ENCODE peak calls at places on chromosomes 5 and 9, in seven cellular contexts. Z is colonic mucosa, F is cardiac muscle cell, S is RWPE1, N is GM12864, R is foreskin keratinocyte, I is A549. K is an unnamed sample.

GRCh38 chr5:161299053-161299452 is 247.5 kb downstream of the GABRB2 start:
- DNase-seq in R (no peak), N (peak), Z (no peak), S (no peak), F (no peak), I (no peak), K (peak)

GRCh38 chr9:132597073-132597775 is 14.8 kb downstream of the BARHL1 start:
- DNase-seq in Z (no peak), R (no peak), I (no peak), N (no peak), F (no peak), S (no peak), K (no peak)

GRCh38 chr5:95184924-95185323 is 100.0 kb downstream of the MCTP1 start:
- DNase-seq in R (no peak), F (no peak), I (no peak), Z (no peak), S (no peak), N (no peak), K (peak)

GRCh38 chr5:124677376-124677998 is 69.0 kb downstream of the ZNF608 start:
- DNase-seq in N (no peak), F (no peak), S (no peak), R (no peak), I (no peak), Z (no peak), K (no peak)

GRCh38 chr9:137650259-137650658 is 31.5 kb downstream of the EHMT1 start:
- DNase-seq in I (no peak), R (peak), F (no peak), Z (no peak), S (no peak), N (no peak), K (no peak)

GRCh38 chr5:99590806-99591205 is 662.0 kb upstream of the CHD1 start:
- DNase-seq in I (no peak), Z (no peak), N (no peak), F (no peak), R (peak), S (no peak), K (no peak)

GRCh38 chr9:132651259-132651658 is 18.5 kb downstream of the DDX31 start:
- DNase-seq in I (no peak), S (peak), F (no peak), R (peak), N (no peak), Z (peak), K (peak)

GRCh38 chr5:141646026-141646425 is 5.2 kb downstream of the FCHSD1 start:
- DNase-seq in Z (no peak), S (peak), R (peak), N (no peak), F (no peak), I (no peak), K (no peak)

GRCh38 chr9:32251539-32251938 is 132.9 kb upstream of the ACO1 start:
- DNase-seq in R (peak), Z (peak), N (peak), F (peak), I (peak), S (peak), K (peak)

GRCh38 chr5:14171091-14171490 is 27.9 kb downstream of the TRIO start:
- DNase-seq in F (no peak), Z (no peak), S (no peak), R (no peak), N (no peak), I (no peak), K (no peak)

GRCh38 chr9:133800266-133800665 is 62.1 kb upstream of the SARDH start:
- DNase-seq in Z (no peak), I (no peak), R (no peak), S (no peak), N (no peak), F (no peak), K (no peak)

GRCh38 chr5:1779782-1780620 is 19.6 kb downstream of the MRPL36 start:
- DNase-seq in Z (no peak), N (no peak), F (no peak), I (no peak), R (no peak), S (no peak), K (no peak)

GRCh38 chr9:130661461-130662098 is 2.8 kb upstream of the PRDM12 start:
- DNase-seq in N (no peak), R (no peak), I (no peak), S (no peak), F (no peak), Z (no peak), K (no peak)

GRCh38 chr5:11619339-11620028 is 284.8 kb downstream of the CTNND2 start:
- DNase-seq in I (no peak), R (no peak), N (no peak), Z (no peak), F (peak), S (peak), K (peak)

GRCh38 chr5:96927008-96927407 is 8.9 kb upstream of the LNPEP start:
- DNase-seq in I (no peak), Z (no peak), F (no peak), N (no peak), R (peak), S (no peak), K (no peak)

GRCh38 chr5:36090033-36090432 is 23.4 kb upstream of the UGT3A2 start:
- DNase-seq in F (peak), S (no peak), Z (no peak), I (no peak), R (peak), N (no peak), K (peak)

GRCh38 chr9:122821278-122821952 is 7.0 kb downstream of the PDCL start:
- DNase-seq in S (no peak), F (no peak), I (no peak), Z (peak), N (no peak), R (no peak), K (peak)

GRCh38 chr9:115764649-115765048 is 388.9 kb upstream of the PAPPA start:
- DNase-seq in F (no peak), Z (no peak), N (no peak), R (no peak), I (no peak), S (no peak), K (no peak)

GRCh38 chr5:151659001-151659754 is 27.5 kb downstream of the SPARC start:
- DNase-seq in I (peak), N (peak), R (no peak), Z (peak), F (peak), S (peak), K (peak)

GRCh38 chr5:176837707-176838115 is 27.4 kb downstream of the UNC5A start:
- DNase-seq in N (no peak), S (peak), R (peak), I (peak), F (peak), Z (peak), K (peak)

GRCh38 chr5:176833286-176833685 is 22.9 kb downstream of the UNC5A start:
- DNase-seq in R (no peak), I (no peak), F (no peak), N (no peak), Z (no peak), S (no peak), K (no peak)

GRCh38 chr5:176832162-176832561 is 21.8 kb downstream of the UNC5A start:
- DNase-seq in N (no peak), I (no peak), S (no peak), F (no peak), Z (no peak), R (no peak), K (no peak)

GRCh38 chr5:176835918-176836317 is 25.6 kb downstream of the UNC5A start:
- DNase-seq in Z (no peak), I (no peak), S (no peak), F (no peak), N (no peak), R (no peak), K (no peak)

GRCh38 chr5:176836811-176837706 is 26.7 kb downstream of the UNC5A start:
- DNase-seq in N (no peak), F (no peak), R (no peak), I (no peak), S (no peak), Z (no peak), K (no peak)
- TF ChIP-seq CTCF in N (no peak), F (no peak), R (no peak), I (no peak), S (no peak), Z (no peak), K (no peak)

GRCh38 chr5:55600086-55600485 is 65.3 kb upstream of the PLPP1 start:
- DNase-seq in S (no peak), F (no peak), R (no peak), I (no peak), Z (no peak), N (no peak), K (no peak)

GRCh38 chr5:55599148-55600050 is 64.6 kb upstream of the PLPP1 start:
- DNase-seq in Z (no peak), I (no peak), F (no peak), S (no peak), R (no peak), N (no peak), K (no peak)

GRCh38 chr5:55600536-55601208 is 65.9 kb upstream of the PLPP1 start:
- DNase-seq in F (peak), R (peak), I (no peak), Z (peak), N (no peak), S (no peak), K (peak)

GRCh38 chr5:55603947-55604346 is 69.2 kb upstream of the PLPP1 start:
- DNase-seq in R (no peak), I (no peak), Z (no peak), N (no peak), S (no peak), F (no peak), K (no peak)

DNA sequence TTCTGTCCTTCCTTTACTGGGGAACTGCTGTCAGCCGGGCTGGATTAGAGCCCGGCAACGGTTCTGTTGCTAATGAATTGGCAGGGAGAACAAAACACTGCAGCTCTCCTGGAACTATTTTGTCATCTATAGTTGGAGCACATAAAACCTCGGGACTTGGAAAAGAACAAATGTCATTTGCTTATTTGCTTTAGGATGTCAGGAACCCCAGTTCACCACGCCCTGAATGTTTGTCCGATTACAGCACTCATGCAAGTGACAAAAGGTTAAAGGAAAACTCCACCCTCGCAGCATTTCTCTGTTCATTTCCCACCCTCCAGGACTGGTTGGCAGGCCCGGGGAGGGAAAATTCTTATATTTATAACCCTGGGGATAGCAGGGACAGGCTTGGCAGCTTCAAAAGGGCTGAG is 66.5 kb upstream of the PLPP1 start:
- DNase-seq in Z (peak), N (no peak), S (peak), I (peak), R (peak), F (peak), K (no peak)
- TF ChIP-seq CTCF in Z (no peak), N (no peak), S (no peak), I (no peak), R (no peak), F (no peak), K (no peak)

DNA sequence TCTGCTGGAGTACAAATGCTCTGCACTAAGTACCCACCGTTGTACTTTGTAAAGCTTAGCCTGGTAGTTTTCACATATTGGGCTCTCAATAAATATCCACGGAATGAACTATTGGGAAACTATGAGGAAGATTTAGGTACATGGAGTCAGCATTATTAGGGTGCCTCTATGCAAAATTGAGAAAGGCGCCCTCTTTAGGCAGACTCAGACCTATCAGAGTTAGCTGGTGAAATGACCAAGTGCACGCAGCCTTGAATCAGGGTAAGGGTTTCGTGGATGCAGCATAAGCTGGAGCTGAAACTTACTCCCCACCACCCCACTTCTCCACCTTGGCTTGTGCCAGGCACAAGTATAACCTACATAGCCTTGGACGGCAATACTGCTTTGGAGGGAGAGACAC is 1178.8 kb upstream of the DMAC1 start:
- DNase-seq in R (no peak), F (no peak), Z (no peak), I (no peak), S (no peak), N (no peak), K (peak)
- TF ChIP-seq CTCF in R (no peak), F (no peak), Z (no peak), I (no peak), S (no peak), N (no peak), K (no peak)

DNA sequence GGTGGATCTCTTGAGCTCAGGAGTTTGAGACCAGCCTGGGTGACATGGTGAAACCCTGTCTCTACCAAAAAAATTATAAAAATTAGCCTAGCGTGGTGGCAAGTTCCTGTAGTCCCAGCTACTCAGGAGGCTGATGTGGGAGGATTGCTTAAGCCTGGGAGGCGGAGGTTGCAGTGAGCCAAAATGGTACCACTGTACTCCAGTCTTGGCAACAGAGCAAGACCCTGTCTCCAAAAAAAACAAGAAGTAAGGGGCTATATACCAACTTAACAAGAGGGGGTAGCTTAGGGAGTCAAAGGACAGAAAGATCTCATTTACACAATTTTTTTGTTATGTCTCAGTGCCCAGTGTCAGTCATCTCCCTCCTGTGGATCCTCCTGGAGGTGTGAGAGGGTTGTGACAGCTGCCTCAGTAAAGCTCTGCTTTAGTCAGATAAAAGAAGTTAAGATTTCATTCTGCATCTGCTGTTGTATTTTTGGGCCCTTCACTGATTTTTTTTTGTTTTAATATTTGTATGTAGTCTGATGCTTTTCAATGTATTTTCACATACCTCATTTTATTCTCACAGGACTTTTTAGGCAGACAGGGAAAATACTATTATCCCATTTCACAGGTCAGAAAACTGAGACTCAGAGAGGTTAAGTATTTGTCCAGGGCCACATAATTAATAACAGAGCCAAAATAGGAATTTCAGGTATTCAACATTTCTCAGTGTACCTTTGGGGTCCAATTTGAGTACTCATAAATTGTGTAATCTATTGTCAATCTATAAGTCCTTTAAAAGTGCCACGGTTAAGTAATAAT is 120.9 kb upstream of the GRHPR start:
- DNase-seq in S (no peak), R (no peak), Z (no peak), I (no peak), F (no peak), N (no peak), K (no peak)
- TF ChIP-seq CTCF in S (no peak), R (peak), Z (no peak), I (no peak), F (no peak), N (peak), K (no peak)

GRCh38 chr5:136064510-136064909 is 35.7 kb downstream of the TGFBI start:
- DNase-seq in F (no peak), R (no peak), I (no peak), N (no peak), S (no peak), Z (no peak), K (no peak)
- TF ChIP-seq CTCF in F (peak), R (peak), I (no peak), N (no peak), S (no peak), Z (peak), K (no peak)

GRCh38 chr5:168992687-168993086 is 308.3 kb downstream of the SLIT3 start:
- DNase-seq in R (no peak), Z (no peak), I (no peak), F (peak), N (no peak), S (no peak), K (peak)
- TF ChIP-seq CTCF in R (peak), Z (no peak), I (peak), F (peak), N (no peak), S (no peak), K (peak)

GRCh38 chr9:1042466-1042865 is 7.7 kb upstream of the DMRT2 start:
- DNase-seq in Z (peak), S (no peak), R (no peak), N (no peak), I (no peak), F (peak), K (no peak)
- TF ChIP-seq CTCF in Z (peak), S (no peak), R (peak), N (peak), I (no peak), F (peak), K (no peak)

GRCh38 chr5:77076961-77077820 is 9.9 kb downstream of the ZBED3 start:
- DNase-seq in I (peak), N (no peak), R (peak), S (peak), F (peak), Z (peak), K (peak)
- TF ChIP-seq CTCF in I (peak), N (peak), R (peak), S (peak), F (peak), Z (peak), K (peak)

DNA sequence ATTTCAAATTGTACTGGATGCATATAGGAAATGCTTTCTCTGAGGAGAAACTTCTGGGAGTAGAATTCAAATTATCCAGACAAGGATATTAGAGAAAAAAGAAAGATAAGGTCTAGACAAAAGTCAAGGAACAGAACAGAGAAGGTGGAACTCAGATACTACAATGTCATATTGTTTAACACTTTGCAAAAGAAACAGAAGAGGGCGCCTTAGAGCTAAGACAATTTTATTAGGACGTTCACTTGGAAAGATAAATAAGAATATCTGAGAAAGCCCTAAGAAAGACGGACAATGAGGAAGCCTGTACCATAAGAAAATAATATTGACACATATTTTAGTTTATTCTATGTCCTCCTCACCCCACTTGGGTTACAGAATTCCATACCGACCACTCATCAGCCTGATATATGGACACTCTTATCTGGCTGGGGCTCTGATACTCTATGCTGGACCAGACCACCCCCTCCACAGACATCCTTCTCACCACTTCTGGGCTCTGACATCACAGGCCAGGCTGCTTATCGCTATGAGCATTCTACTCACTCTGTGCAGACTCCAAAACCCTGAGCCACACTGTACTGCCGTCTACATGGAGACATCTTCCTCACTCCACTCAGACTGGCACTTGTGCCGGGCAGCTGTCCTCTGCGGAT is 9.1 kb upstream of the AK3 start:
- DNase-seq in Z (no peak), N (no peak), S (no peak), R (no peak), F (peak), I (no peak), K (peak)
- TF ChIP-seq CTCF in Z (peak), N (peak), S (peak), R (peak), F (peak), I (peak), K (peak)

GRCh38 chr5:92514901-92515300 is 1066.1 kb downstream of the NR2F1-AS1 start:
- DNase-seq in I (no peak), Z (no peak), N (no peak), F (no peak), R (peak), S (no peak), K (no peak)
- TF ChIP-seq CTCF in I (no peak), Z (no peak), N (no peak), F (no peak), R (no peak), S (no peak), K (no peak)

K was measured in NB4.